ENCODE peak calls at places on chromosomes 13 and 19, in five cellular contexts. R, H, J, Z and V are unnamed samples.
A peak's percentile ranks its signal among the peaks of the same experiment; 100 is the strongest.

GRCh38 chr13:107867701-107868661 is 347.4 kb downstream of the LIG4 start:
- DNase-seq in R (peak; percentile 64), H (peak; percentile 74), J (no peak), Z (peak; percentile 89), V (peak; percentile 85)

GRCh38 chr19:37353968-37354367 is 16.9 kb upstream of the ZNF527 start:
- DNase-seq in R (no peak), H (no peak), J (no peak), Z (no peak), V (no peak)

GRCh38 chr13:112012004-112012704 is 54.8 kb upstream of the SOX1 start:
- DNase-seq in R (no peak), H (peak; percentile 85), J (no peak), Z (peak; percentile 72), V (no peak)

GRCh38 chr19:16397791-16398529 is 73.3 kb downstream of the KLF2 start:
- DNase-seq in R (no peak), H (no peak), J (peak; percentile 64), Z (no peak), V (no peak)

GRCh38 chr19:916645-917322 is 349 bp upstream of the KISS1R start:
- DNase-seq in R (peak; percentile 94), H (no peak), J (no peak), Z (peak; percentile 79), V (peak; percentile 73)

GRCh38 chr19:10861118-10861651 is 10.2 kb upstream of the CARM1 start:
- DNase-seq in R (peak; percentile 71), H (no peak), J (no peak), Z (peak; percentile 88), V (peak; percentile 61)

GRCh38 chr19:51641648-51642047 is 5.0 kb downstream of the SIGLEC14 start:
- DNase-seq in R (no peak), H (no peak), J (no peak), Z (no peak), V (no peak)

GRCh38 chr13:110716235-110716505 is 2.7 kb downstream of the ING1 start:
- DNase-seq in R (peak; percentile 55), H (no peak), J (peak; percentile 20), Z (no peak), V (no peak)

GRCh38 chr19:19475845-19476828 is 39.2 kb downstream of the TSSK6 start:
- DNase-seq in R (peak; percentile 36), H (no peak), J (no peak), Z (peak; percentile 81), V (peak; percentile 32)

GRCh38 chr13:83057119-83057518 is 825.2 kb downstream of the SLITRK1 start:
- DNase-seq in R (no peak), H (no peak), J (no peak), Z (no peak), V (no peak)

GRCh38 chr13:80755925-80756324 is 415.0 kb upstream of the SPRY2 start:
- DNase-seq in R (no peak), H (no peak), J (no peak), Z (no peak), V (no peak)

GRCh38 chr13:78875792-78876580 is 217.0 kb upstream of the OBI1 start:
- DNase-seq in R (peak; percentile 9), H (no peak), J (no peak), Z (peak; percentile 89), V (no peak)

GRCh38 chr13:85666356-85666755 is 132.9 kb downstream of the SLITRK6 start:
- DNase-seq in R (no peak), H (no peak), J (no peak), Z (peak; percentile 71), V (no peak)

GRCh38 chr13:42497798-42498197 is 76.2 kb upstream of the TNFSF11 start:
- DNase-seq in R (no peak), H (no peak), J (no peak), Z (no peak), V (no peak)

GRCh38 chr13:113123226-113124150 is 889 bp downstream of the F10 start:
- DNase-seq in R (peak; percentile 40), H (no peak), J (no peak), Z (peak; percentile 76), V (peak; percentile 73)

GRCh38 chr19:11375143-11375948 is 880 bp downstream of the SWSAP1 start:
- DNase-seq in R (peak; percentile 79), H (peak; percentile 87), J (peak; percentile 17), Z (peak; percentile 83), V (peak; percentile 54)

GRCh38 chr19:17103177-17103576 is 27.6 kb downstream of the MYO9B start:
- DNase-seq in R (peak; percentile 72), H (no peak), J (no peak), Z (peak; percentile 87), V (peak; percentile 49)

GRCh38 chr19:42088471-42089190 is 12.7 kb downstream of the ZNF574 start:
- DNase-seq in R (no peak), H (no peak), J (no peak), Z (no peak), V (no peak)

GRCh38 chr13:36998624-36999041 is 507 bp downstream of the ALG5 start:
- DNase-seq in R (peak; percentile 26), H (peak; percentile 69), J (no peak), Z (peak; percentile 69), V (peak; percentile 11)

GRCh38 chr19:38838208-38838985 is 6.8 kb upstream of the ECH1 start:
- DNase-seq in R (no peak), H (no peak), J (no peak), Z (no peak), V (no peak)

GRCh38 chr19:1315470-1316166 is 29.9 kb downstream of the EFNA2 start:
- DNase-seq in R (peak; percentile 70), H (peak; percentile 81), J (no peak), Z (peak; percentile 86), V (peak; percentile 75)

GRCh38 chr19:33390120-33390907 is 16.8 kb downstream of the CEBPG start:
- DNase-seq in R (peak; percentile 76), H (peak; percentile 75), J (peak; percentile 57), Z (no peak), V (no peak)

GRCh38 chr13:111216166-111216960 is 101.3 kb downstream of the ARHGEF7 start:
- DNase-seq in R (peak; percentile 52), H (no peak), J (peak; percentile 51), Z (peak; percentile 83), V (peak; percentile 73)

GRCh38 chr19:9671654-9672053 is 3.2 kb downstream of the ZNF562 start:
- DNase-seq in R (no peak), H (no peak), J (no peak), Z (no peak), V (no peak)

GRCh38 chr19:12733369-12733896 is 1.1 kb downstream of the TRIR start:
- DNase-seq in R (peak; percentile 62), H (no peak), J (no peak), Z (peak; percentile 53), V (peak; percentile 58)

GRCh38 chr19:10419646-10420443 is 493 bp upstream of the PDE4A start:
- DNase-seq in R (peak; percentile 96), H (no peak), J (no peak), Z (peak; percentile 98), V (peak; percentile 99)

GRCh38 chr13:29920018-29920643 is 69.7 kb upstream of the UBL3 start:
- DNase-seq in R (no peak), H (no peak), J (no peak), Z (no peak), V (no peak)

DNA sequence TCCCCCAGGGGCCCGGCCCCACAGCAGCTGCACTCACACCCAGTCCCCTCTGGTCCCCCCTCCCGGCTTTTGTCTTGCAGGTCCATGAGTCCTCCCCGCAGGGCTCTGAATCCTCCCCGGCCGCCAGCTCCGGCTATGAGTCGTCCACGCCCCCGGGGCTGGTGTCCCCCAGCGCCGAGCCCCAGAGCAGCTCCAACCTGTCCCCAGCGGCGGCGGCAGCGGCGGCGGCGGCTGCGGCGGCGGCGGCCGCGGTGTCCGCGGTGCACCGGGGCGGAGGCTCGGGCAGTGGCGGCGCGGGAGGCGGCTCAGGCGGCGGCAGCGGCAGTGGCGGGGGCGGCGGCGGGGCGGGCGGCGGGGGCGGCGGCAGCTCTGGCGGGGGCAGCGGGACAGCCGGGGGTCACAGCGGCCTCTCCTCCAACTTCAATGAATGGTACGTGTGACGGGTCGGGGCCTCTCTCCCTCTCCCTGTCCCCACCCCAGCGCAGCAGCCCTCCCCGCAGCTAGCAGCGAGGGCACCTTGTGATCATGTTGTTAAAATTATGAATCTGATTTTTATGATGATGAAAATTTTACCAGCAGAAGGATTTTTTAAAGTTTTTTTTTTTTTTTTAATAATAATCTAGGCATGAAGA is 3.8 kb downstream of the ZIC2 start:
- DNase-seq in R (peak; percentile 65), H (no peak), J (no peak), Z (peak; percentile 75), V (peak; percentile 37)
- H3K4me3 ChIP-seq in R (peak overlapping the region; percentile 47), H (no peak overlapping the region), J (no peak overlapping the region), Z (peak overlapping the region; percentile 92), V (peak overlapping the region; percentile 74)

DNA sequence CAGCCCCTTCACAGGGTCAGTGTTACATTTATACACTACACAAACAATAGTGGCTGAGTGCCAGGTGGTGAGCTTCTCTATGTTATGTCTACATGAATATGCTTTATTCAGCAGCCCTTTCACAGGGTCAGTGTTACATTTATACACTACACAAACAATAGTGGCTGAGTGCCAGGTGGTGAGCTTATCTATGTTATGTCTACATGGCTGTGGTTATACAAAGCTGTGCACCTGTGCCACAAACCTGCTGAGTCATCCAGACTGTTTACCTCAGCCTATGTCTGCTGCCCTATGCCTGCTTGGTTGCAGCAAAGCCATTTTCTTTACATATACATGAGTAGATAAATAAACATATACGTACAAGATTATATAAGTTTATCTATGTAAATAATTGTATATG is 76.5 kb downstream of the ZNF726 start:
- DNase-seq in R (no peak), H (no peak), J (no peak), Z (no peak), V (no peak)
- H3K9me3 ChIP-seq in R (no peaks in the 10 kb centered on the region), H (no peaks in the 10 kb centered on the region), J (no peaks in the 10 kb centered on the region), Z (peaks cover 61% of the 10 kb centered on the region), V (no peaks in the 10 kb centered on the region)

GRCh38 chr19:27779953-27780352 is 1433.0 kb downstream of the UQCRFS1 start:
- DNase-seq in R (no peak), H (no peak), J (no peak), Z (no peak), V (no peak)
- H3K4me3 ChIP-seq in R (no peak overlapping the region), H (no peak overlapping the region), J (no peak overlapping the region), Z (no peak overlapping the region), V (no peak overlapping the region)

DNA sequence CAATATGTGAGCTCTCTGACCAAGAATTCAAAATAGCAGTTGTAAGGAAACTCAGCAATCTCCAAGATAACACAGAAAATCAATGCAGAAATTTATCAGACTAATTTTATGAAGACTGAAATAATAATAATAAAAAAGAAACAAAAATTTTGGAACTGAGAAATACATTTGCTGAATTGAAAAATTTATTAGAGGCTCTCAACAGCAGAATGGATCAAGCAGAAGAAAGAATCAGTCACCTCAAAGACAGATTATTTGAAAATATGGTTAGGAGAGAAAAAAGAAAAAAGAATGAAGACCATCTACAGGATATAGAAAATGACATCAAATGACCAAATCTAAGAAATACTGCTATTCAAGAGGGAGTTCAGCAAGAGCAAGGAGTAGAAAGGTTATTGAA is 75.6 kb downstream of the RFC3 start:
- DNase-seq in R (no peak), H (no peak), J (no peak), Z (no peak), V (no peak)
- H3K9me3 ChIP-seq in R (no peaks in the 10 kb centered on the region), H (peaks cover 3% of the 10 kb centered on the region), J (peaks cover 10% of the 10 kb centered on the region), Z (peaks cover 20% of the 10 kb centered on the region), V (no peaks in the 10 kb centered on the region)